ENCODE peak calls at places on chromosomes 11 and 22, in four cellular contexts. One of them, this sample, is unnamed.

GRCh38 chr11:122646549-122647340 is 8.8 kb upstream of the UBASH3B start:
- DNase-seq in H1: no peak
- DNase-seq in K562: no peak
- DNase-seq in HepG2: no peak
- DNase-seq in this sample: no peak

GRCh38 chr22:20885017-20885556 is 26.3 kb downstream of the SNAP29 start:
- DNase-seq in K562: no peak
- DNase-seq in H1: no peak
- DNase-seq in HepG2: no peak
- DNase-seq in this sample: no peak

GRCh38 chr22:36435516-36436415 is 45.7 kb downstream of the TXN2 start:
- DNase-seq in H1: peak
- DNase-seq in K562: no peak
- DNase-seq in HepG2: peak
- DNase-seq in this sample: peak

GRCh38 chr11:69707156-69707555 is 3.3 kb upstream of the FGF19 start:
- DNase-seq in K562: peak
- DNase-seq in H1: no peak
- DNase-seq in HepG2: no peak
- DNase-seq in this sample: no peak

GRCh38 chr11:10743354-10744035 is 7.6 kb upstream of the CTR9 start:
- DNase-seq in HepG2: no peak
- DNase-seq in H1: no peak
- DNase-seq in K562: no peak
- DNase-seq in this sample: no peak

GRCh38 chr11:63680842-63681207 is 475 bp upstream of the RTN3 start:
- DNase-seq in H1: no peak
- DNase-seq in HepG2: no peak
- DNase-seq in K562: peak
- DNase-seq in this sample: no peak

GRCh38 chr11:73761403-73761945 is 600 bp upstream of the RAB6A start:
- DNase-seq in H1: no peak
- DNase-seq in K562: no peak
- DNase-seq in HepG2: no peak
- DNase-seq in this sample: no peak

GRCh38 chr11:27721505-27722116 is 21.4 kb upstream of the BDNF start:
- DNase-seq in K562: no peak
- DNase-seq in HepG2: no peak
- DNase-seq in H1: peak
- DNase-seq in this sample: no peak

GRCh38 chr11:34650528-34650927 is 29.6 kb downstream of the EHF start:
- DNase-seq in H1: no peak
- DNase-seq in HepG2: no peak
- DNase-seq in K562: peak
- DNase-seq in this sample: peak

GRCh38 chr11:5808500-5809121 is at the start of gene OR52N2:
- DNase-seq in K562: peak
- DNase-seq in HepG2: peak
- DNase-seq in H1: peak
- DNase-seq in this sample: peak

GRCh38 chr11:7673724-7674434 is 579 bp upstream of the CYB5R2 start:
- DNase-seq in H1: peak
- DNase-seq in K562: peak
- DNase-seq in HepG2: no peak
- DNase-seq in this sample: no peak

GRCh38 chr11:44861829-44862545 is 88.7 kb downstream of the TP53I11 start:
- DNase-seq in HepG2: peak
- DNase-seq in K562: peak
- DNase-seq in H1: no peak
- DNase-seq in this sample: peak

GRCh38 chr22:30195245-30196140 is 51.1 kb downstream of the LIF start:
- DNase-seq in HepG2: peak
- DNase-seq in H1: no peak
- DNase-seq in K562: no peak
- DNase-seq in this sample: no peak

GRCh38 chr22:44594951-44595350 is 96.9 kb upstream of the RTL6 start:
- DNase-seq in K562: no peak
- DNase-seq in H1: no peak
- DNase-seq in HepG2: no peak
- DNase-seq in this sample: no peak

GRCh38 chr22:44589831-44590230 is 91.8 kb upstream of the RTL6 start:
- DNase-seq in K562: no peak
- DNase-seq in H1: no peak
- DNase-seq in HepG2: no peak
- DNase-seq in this sample: no peak

GRCh38 chr22:44591146-44591790 is 93.2 kb upstream of the RTL6 start:
- DNase-seq in HepG2: no peak
- DNase-seq in K562: no peak
- DNase-seq in H1: no peak
- DNase-seq in this sample: no peak

GRCh38 chr22:44590291-44590690 is 92.3 kb upstream of the RTL6 start:
- DNase-seq in H1: no peak
- DNase-seq in K562: no peak
- DNase-seq in HepG2: no peak
- DNase-seq in this sample: no peak

GRCh38 chr22:44592466-44593180 is 94.6 kb upstream of the RTL6 start:
- DNase-seq in H1: no peak
- DNase-seq in K562: no peak
- DNase-seq in HepG2: no peak
- DNase-seq in this sample: no peak
- TF ChIP-seq SP1 in H1: no peak
- TF ChIP-seq SP1 in K562: no peak
- TF ChIP-seq SP1 in HepG2: no peak
- TF ChIP-seq SP1 in this sample: no peak

DNA sequence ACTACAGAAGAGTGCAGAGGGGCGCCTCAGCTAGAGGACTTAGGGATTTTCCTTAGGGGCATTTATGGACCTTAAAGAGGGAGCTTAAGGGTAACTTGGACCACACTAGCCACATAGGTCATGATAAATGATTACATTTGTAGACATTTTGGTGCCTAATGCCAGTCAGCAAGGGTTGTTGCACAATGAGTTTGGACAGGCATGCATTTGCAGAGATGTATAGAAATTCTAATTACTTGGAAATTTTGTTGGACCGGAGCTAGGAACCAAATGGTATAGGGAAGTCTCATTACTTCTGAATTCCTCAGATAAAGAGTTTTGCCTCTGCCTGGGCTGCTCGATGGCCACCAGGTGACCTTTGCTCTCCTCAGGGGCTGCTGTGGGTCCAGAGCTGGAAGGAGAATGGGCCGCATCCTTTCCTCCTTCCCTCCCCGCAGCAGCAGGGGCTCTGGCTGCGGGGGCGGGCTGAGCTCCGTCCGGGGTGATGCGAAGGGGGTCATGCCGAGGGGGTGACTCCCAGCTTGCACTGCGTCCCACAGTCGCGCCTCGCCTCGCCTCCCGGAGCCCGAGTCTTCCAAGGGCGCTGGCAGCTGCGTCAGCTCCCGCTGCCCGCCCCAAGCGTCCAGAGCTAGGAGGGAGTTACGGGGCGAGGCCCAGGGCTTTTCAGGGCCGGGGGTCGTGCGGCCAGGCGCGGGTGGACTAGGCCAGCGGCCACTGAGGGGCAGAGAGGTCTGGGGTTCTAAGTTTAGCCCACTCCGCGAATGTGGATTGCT is 20.2 kb upstream of the MALAT1 start:
- DNase-seq in K562: peak
- DNase-seq in H1: no peak
- DNase-seq in HepG2: no peak
- DNase-seq in this sample: no peak
- TF ChIP-seq EP300 in K562: peak
- TF ChIP-seq EP300 in H1: no peak
- TF ChIP-seq EP300 in HepG2: no peak
- TF ChIP-seq EP300 in this sample: no peak

GRCh38 chr11:31817054-31817620 is 6.0 kb upstream of the PAX6 start:
- DNase-seq in H1: peak
- DNase-seq in K562: no peak
- DNase-seq in HepG2: no peak
- DNase-seq in this sample: no peak
- TF ChIP-seq SP1 in H1: no peak
- TF ChIP-seq SP1 in K562: no peak
- TF ChIP-seq SP1 in HepG2: no peak
- TF ChIP-seq SP1 in this sample: no peak

GRCh38 chr11:114398303-114398920 is 1.9 kb downstream of the C11orf71 start:
- DNase-seq in H1: no peak
- DNase-seq in HepG2: no peak
- DNase-seq in K562: no peak
- DNase-seq in this sample: no peak

GRCh38 chr11:114399903-114400221 is 449 bp downstream of the C11orf71 start:
- DNase-seq in H1: no peak
- DNase-seq in HepG2: peak
- DNase-seq in K562: peak
- DNase-seq in this sample: peak

GRCh38 chr11:114400974-114401223 is 433 bp downstream of the RBM7 start:
- DNase-seq in HepG2: no peak
- DNase-seq in K562: no peak
- DNase-seq in H1: no peak
- DNase-seq in this sample: no peak

GRCh38 chr11:114399490-114399889 is 821 bp downstream of the C11orf71 start:
- DNase-seq in HepG2: peak
- DNase-seq in H1: no peak
- DNase-seq in K562: peak
- DNase-seq in this sample: peak

GRCh38 chr11:114400222-114400973 is at the start of the genes C11orf71 and RBM7:
- DNase-seq in HepG2: peak
- DNase-seq in H1: peak
- DNase-seq in K562: peak
- DNase-seq in this sample: peak
- TF ChIP-seq EP300 in HepG2: no peak
- TF ChIP-seq EP300 in H1: no peak
- TF ChIP-seq EP300 in K562: peak
- TF ChIP-seq EP300 in this sample: no peak

GRCh38 chr11:16890442-16890841 is 123.8 kb downstream of the PLEKHA7 start:
- DNase-seq in H1: no peak
- DNase-seq in HepG2: no peak
- DNase-seq in K562: no peak
- DNase-seq in this sample: no peak

GRCh38 chr11:16891964-16892363 is 122.2 kb downstream of the PLEKHA7 start:
- DNase-seq in HepG2: no peak
- DNase-seq in H1: no peak
- DNase-seq in K562: no peak
- DNase-seq in this sample: no peak

GRCh38 chr11:16895306-16895705 is 118.9 kb downstream of the PLEKHA7 start:
- DNase-seq in K562: no peak
- DNase-seq in HepG2: no peak
- DNase-seq in H1: no peak
- DNase-seq in this sample: no peak

GRCh38 chr11:16891170-16891569 is 123.0 kb downstream of the PLEKHA7 start:
- DNase-seq in HepG2: no peak
- DNase-seq in H1: no peak
- DNase-seq in K562: no peak
- DNase-seq in this sample: no peak

GRCh38 chr11:16893456-16894076 is 120.6 kb downstream of the PLEKHA7 start:
- DNase-seq in H1: no peak
- DNase-seq in K562: no peak
- DNase-seq in HepG2: no peak
- DNase-seq in this sample: no peak
- TF ChIP-seq SP1 in H1: peak
- TF ChIP-seq SP1 in K562: no peak
- TF ChIP-seq SP1 in HepG2: no peak
- TF ChIP-seq SP1 in this sample: no peak

GRCh38 chr11:57481315-57481714 is 21.0 kb downstream of the RTN4RL2 start:
- DNase-seq in H1: no peak
- DNase-seq in HepG2: no peak
- DNase-seq in K562: no peak
- DNase-seq in this sample: no peak

GRCh38 chr11:57480409-57481137 is 20.2 kb downstream of the RTN4RL2 start:
- DNase-seq in H1: peak
- DNase-seq in HepG2: peak
- DNase-seq in K562: peak
- DNase-seq in this sample: no peak

GRCh38 chr11:57482782-57483569 is 22.6 kb downstream of the RTN4RL2 start:
- DNase-seq in K562: no peak
- DNase-seq in HepG2: no peak
- DNase-seq in H1: peak
- DNase-seq in this sample: no peak

GRCh38 chr11:57483570-57483934 is 23.2 kb downstream of the RTN4RL2 start:
- DNase-seq in H1: no peak
- DNase-seq in HepG2: no peak
- DNase-seq in K562: no peak
- DNase-seq in this sample: no peak

DNA sequence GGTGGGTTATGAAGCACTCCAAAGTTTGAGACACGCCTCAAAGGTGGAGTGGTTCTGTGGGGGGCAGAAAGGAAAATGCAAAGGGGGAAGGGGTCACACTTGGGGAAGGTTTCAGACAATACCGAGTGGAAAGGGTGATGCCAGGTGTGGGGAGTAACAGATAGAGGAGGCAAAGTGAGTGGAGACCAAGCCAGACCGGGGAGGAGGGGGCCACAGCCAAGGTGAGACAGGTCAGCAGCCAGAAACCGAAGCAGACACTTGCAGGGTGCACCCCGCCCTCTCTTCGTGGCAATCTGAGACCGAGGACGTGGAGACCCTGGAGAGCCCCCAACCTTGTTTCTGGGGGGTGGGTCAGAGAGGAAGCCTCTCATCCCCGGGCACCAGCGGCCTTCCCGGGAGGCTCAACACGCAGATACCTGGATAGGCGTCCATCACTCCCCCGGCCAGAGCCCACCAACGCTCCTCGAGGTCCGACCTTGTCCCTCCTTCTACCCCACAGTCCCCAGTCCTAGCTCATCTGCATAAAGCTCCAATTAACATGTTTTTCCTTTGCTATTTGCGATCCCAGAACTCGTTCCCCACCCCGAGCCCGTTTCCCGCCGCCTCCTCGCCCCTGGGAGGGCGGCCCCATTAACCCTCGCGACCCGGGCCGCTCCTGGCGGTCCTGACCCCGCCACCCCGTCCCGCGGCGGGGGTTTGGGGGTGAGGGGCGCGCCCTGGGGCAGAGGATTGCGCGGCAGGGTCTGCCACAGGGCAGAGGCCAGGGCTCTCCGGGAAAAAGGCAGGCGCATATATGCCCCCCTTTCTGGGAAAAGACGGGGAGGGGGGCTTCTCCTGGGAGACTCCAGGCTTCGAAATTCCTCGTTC is 21.8 kb downstream of the RTN4RL2 start:
- DNase-seq in HepG2: no peak
- DNase-seq in H1: no peak
- DNase-seq in K562: no peak
- DNase-seq in this sample: no peak
- TF ChIP-seq EP300 in HepG2: no peak
- TF ChIP-seq EP300 in H1: no peak
- TF ChIP-seq EP300 in K562: no peak
- TF ChIP-seq EP300 in this sample: no peak

GRCh38 chr22:22857607-22858558 is 29.7 kb upstream of the IGLL5 start:
- DNase-seq in K562: peak
- DNase-seq in H1: no peak
- DNase-seq in HepG2: no peak
- DNase-seq in this sample: no peak
- TF ChIP-seq SP1 in K562: no peak
- TF ChIP-seq SP1 in H1: no peak
- TF ChIP-seq SP1 in HepG2: no peak
- TF ChIP-seq SP1 in this sample: no peak

DNA sequence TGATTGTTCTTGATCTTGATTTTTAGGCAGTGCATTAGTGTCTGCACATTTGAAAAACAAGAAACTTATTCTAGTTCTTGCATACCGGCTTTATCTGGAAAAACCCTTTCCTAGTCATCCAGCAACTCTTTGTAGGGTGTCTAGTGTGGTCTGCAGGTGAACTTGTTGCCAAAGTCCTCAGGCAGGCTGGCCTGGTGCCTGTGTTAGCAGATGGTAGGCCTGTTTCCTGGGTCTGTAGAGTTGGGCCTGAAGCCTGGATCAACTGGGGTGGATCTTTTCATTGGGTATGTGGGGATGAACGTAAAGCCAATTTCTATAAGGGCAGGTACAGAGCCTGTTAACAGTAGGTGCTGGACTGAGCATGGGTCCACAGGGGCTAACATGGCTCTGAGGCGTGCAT is 5.6 kb upstream of the GLYATL1 start:
- DNase-seq in H1: no peak
- DNase-seq in K562: no peak
- DNase-seq in HepG2: no peak
- DNase-seq in this sample: no peak
- TF ChIP-seq EP300 in H1: no peak
- TF ChIP-seq EP300 in K562: no peak
- TF ChIP-seq EP300 in HepG2: no peak
- TF ChIP-seq EP300 in this sample: no peak

This sample was measured in GM12878.